ENCODE peak calls at places on chromosomes 11 and 22, in eight cellular contexts. L, F, J, C, V, T, D and A are unnamed samples.

GRCh38 chr11:862704-863388 is 20.2 kb downstream of the TSPAN4 start:
- DNase-seq in L (no peak), F (no peak), J (no peak), C (no peak), V (no peak), T (no peak), D (no peak), A (no peak)

GRCh38 chr11:111429066-111429506 is 50.0 kb upstream of the POU2AF1 start:
- DNase-seq in L (no peak), F (no peak), J (peak), C (peak), V (peak), T (peak), D (peak), A (peak)

GRCh38 chr22:44645083-44645482 is 56.9 kb upstream of the PRR5 start:
- DNase-seq in L (no peak), F (no peak), J (no peak), C (no peak), V (no peak), T (no peak), D (no peak), A (no peak)

GRCh38 chr11:11884774-11885481 is 43.2 kb downstream of the USP47 start:
- DNase-seq in L (no peak), F (peak), J (no peak), C (no peak), V (no peak), T (no peak), D (no peak), A (no peak)

GRCh38 chr11:62645660-62645933 is 816 bp downstream of the GANAB start:
- DNase-seq in L (no peak), F (no peak), J (no peak), C (no peak), V (no peak), T (no peak), D (no peak), A (peak)

GRCh38 chr11:61392991-61393595 is 706 bp downstream of the TMEM216 start:
- DNase-seq in L (no peak), F (no peak), J (no peak), C (no peak), V (no peak), T (peak), D (peak), A (peak)

GRCh38 chr11:66891849-66892660 is 35.2 kb downstream of the LRFN4 start:
- DNase-seq in L (no peak), F (peak), J (peak), C (peak), V (no peak), T (peak), D (peak), A (peak)

GRCh38 chr11:57315491-57315890 is 9.3 kb downstream of the TNKS1BP1 start:
- DNase-seq in L (no peak), F (no peak), J (no peak), C (no peak), V (no peak), T (no peak), D (no peak), A (no peak)

GRCh38 chr11:71355266-71355665 is 92.9 kb downstream of the DHCR7 start:
- DNase-seq in L (no peak), F (no peak), J (no peak), C (no peak), V (no peak), T (no peak), D (no peak), A (no peak)

GRCh38 chr22:27163162-27164137 is 506.1 kb downstream of the MIAT start:
- DNase-seq in L (no peak), F (no peak), J (no peak), C (no peak), V (no peak), T (no peak), D (no peak), A (no peak)

GRCh38 chr22:23781533-23781932 is 5.2 kb upstream of the SMARCB1 start:
- DNase-seq in L (no peak), F (no peak), J (peak), C (no peak), V (no peak), T (no peak), D (no peak), A (no peak)

GRCh38 chr11:113376156-113376555 is 11.4 kb upstream of the ANKK1 start:
- DNase-seq in L (no peak), F (no peak), J (no peak), C (no peak), V (no peak), T (no peak), D (no peak), A (no peak)

GRCh38 chr11:57055780-57056179 is 67.1 kb downstream of the OR5AK2 start:
- DNase-seq in L (no peak), F (no peak), J (no peak), C (no peak), V (no peak), T (no peak), D (no peak), A (no peak)

GRCh38 chr11:85922367-85922766 is 67.2 kb downstream of the CCDC83 start:
- DNase-seq in L (no peak), F (peak), J (no peak), C (no peak), V (no peak), T (no peak), D (no peak), A (no peak)

GRCh38 chr11:10310301-10310841 is 5.5 kb downstream of the ADM start:
- DNase-seq in L (no peak), F (no peak), J (peak), C (no peak), V (no peak), T (no peak), D (no peak), A (no peak)

GRCh38 chr11:88508558-88508807 is 170.9 kb upstream of the CTSC start:
- DNase-seq in L (no peak), F (no peak), J (no peak), C (no peak), V (no peak), T (no peak), D (no peak), A (no peak)

GRCh38 chr11:843818-844692 is 1.4 kb downstream of the TSPAN4 start:
- DNase-seq in L (peak), F (no peak), J (peak), C (no peak), V (peak), T (peak), D (no peak), A (peak)

GRCh38 chr11:112852141-112852853 is 108.9 kb upstream of the NCAM1 start:
- DNase-seq in L (no peak), F (no peak), J (peak), C (no peak), V (no peak), T (no peak), D (no peak), A (no peak)

GRCh38 chr11:64624869-64625481 is 34.0 kb downstream of the SLC22A12 start:
- DNase-seq in L (no peak), F (no peak), J (no peak), C (no peak), V (no peak), T (no peak), D (no peak), A (no peak)

GRCh38 chr11:970319-970871 is 44.7 kb downstream of the AP2A2 start:
- DNase-seq in L (no peak), F (no peak), J (no peak), C (no peak), V (no peak), T (no peak), D (no peak), A (no peak)

GRCh38 chr22:30304495-30305244 is 15.4 kb upstream of the CASTOR1 start:
- DNase-seq in L (peak), F (no peak), J (no peak), C (no peak), V (no peak), T (peak), D (no peak), A (no peak)

GRCh38 chr11:16812274-16812673 is 73.8 kb downstream of the C11orf58 start:
- DNase-seq in L (no peak), F (no peak), J (no peak), C (no peak), V (no peak), T (no peak), D (no peak), A (no peak)

GRCh38 chr22:20750461-20751184 is 23.3 kb upstream of the SERPIND1 start:
- DNase-seq in L (no peak), F (peak), J (peak), C (no peak), V (peak), T (peak), D (no peak), A (peak)

GRCh38 chr22:27115410-27115809 is 458.0 kb downstream of the MIAT start:
- DNase-seq in L (no peak), F (no peak), J (no peak), C (no peak), V (no peak), T (no peak), D (no peak), A (no peak)

GRCh38 chr22:24521791-24522245 is 26.7 kb downstream of the UPB1 start:
- DNase-seq in L (no peak), F (no peak), J (peak), C (peak), V (no peak), T (peak), D (peak), A (peak)

GRCh38 chr11:11403763-11404725 is 51.0 kb upstream of the CSNK2A3 start:
- DNase-seq in L (no peak), F (no peak), J (no peak), C (no peak), V (peak), T (no peak), D (no peak), A (no peak)

GRCh38 chr11:47414685-47415070 is 6.3 kb downstream of the SLC39A13 start:
- DNase-seq in L (no peak), F (no peak), J (no peak), C (no peak), V (no peak), T (no peak), D (no peak), A (no peak)

GRCh38 chr22:38247713-38248112 is 25.1 kb downstream of the TMEM184B start:
- DNase-seq in L (no peak), F (no peak), J (no peak), C (no peak), V (no peak), T (no peak), D (no peak), A (no peak)

GRCh38 chr22:36977401-36977861 is 41.8 kb downstream of the TST start:
- DNase-seq in L (no peak), F (peak), J (peak), C (peak), V (peak), T (peak), D (peak), A (peak)